ENCODE peak calls at places on chromosome 1, in eight cellular contexts. K is HFF-Myc, E is fibroblast of mammary gland, G is endothelial cell, U is RWPE1, T is GM20000, Z is tibial nerve, A is A549. Y is an unnamed sample.

GRCh38 chr1:38818706-38819439 is 40.7 kb downstream of the RRAGC start:
- DNase-seq in K (no peak), E (no peak), G (peak; percentile 40), U (no peak), T (no peak), Z (no peak), A (no peak), Y (no peak)

GRCh38 chr1:19424651-19425570 is 60.4 kb downstream of the CAPZB start:
- DNase-seq in K (no peak), E (no peak), G (no peak), U (no peak), T (no peak), Z (no peak), A (no peak), Y (no peak)

GRCh38 chr1:173024543-173024942 is 26.2 kb downstream of the TNFSF18 start:
- DNase-seq in K (no peak), E (no peak), G (no peak), U (no peak), T (no peak), Z (no peak), A (no peak), Y (no peak)

GRCh38 chr1:92804721-92805169 is 19.8 kb upstream of the EVI5 start:
- DNase-seq in K (peak; percentile 92), E (peak; percentile 87), G (peak; percentile 16), U (peak; percentile 80), T (peak; percentile 45), Z (no peak), A (peak; percentile 58), Y (peak; percentile 41)

GRCh38 chr1:167477962-167478361 is 40.4 kb downstream of the CD247 start:
- DNase-seq in K (no peak), E (no peak), G (no peak), U (no peak), T (no peak), Z (no peak), A (no peak), Y (no peak)

GRCh38 chr1:178818416-178818815 is 52.5 kb downstream of the ANGPTL1 start:
- DNase-seq in K (no peak), E (peak; percentile 15), G (no peak), U (no peak), T (no peak), Z (no peak), A (no peak), Y (no peak)

GRCh38 chr1:71621785-71622184 is 541.0 kb upstream of the ZRANB2 start:
- DNase-seq in K (no peak), E (peak; percentile 91), G (no peak), U (peak; percentile 25), T (no peak), Z (no peak), A (no peak), Y (no peak)

GRCh38 chr1:30473920-30474817 is 249.2 kb downstream of the MATN1 start:
- DNase-seq in K (peak; percentile 21), E (no peak), G (no peak), U (no peak), T (no peak), Z (no peak), A (no peak), Y (no peak)

GRCh38 chr1:154206212-154206611 is at the start of gene CFAP141:
- DNase-seq in K (no peak), E (no peak), G (no peak), U (peak; percentile 71), T (no peak), Z (no peak), A (no peak), Y (no peak)

GRCh38 chr1:211331011-211331709 is 4.5 kb downstream of the TRAF5 start:
- DNase-seq in K (no peak), E (peak; percentile 62), G (no peak), U (no peak), T (no peak), Z (no peak), A (no peak), Y (no peak)

GRCh38 chr1:207691814-207692213 is 46.9 kb downstream of the CR1L start:
- DNase-seq in K (no peak), E (peak; percentile 14), G (no peak), U (no peak), T (no peak), Z (no peak), A (no peak), Y (no peak)

GRCh38 chr1:61435226-61435625 is 289.7 kb downstream of the TM2D1 start:
- DNase-seq in K (no peak), E (no peak), G (no peak), U (no peak), T (no peak), Z (no peak), A (no peak), Y (no peak)

GRCh38 chr1:61436491-61437120 is 288.3 kb downstream of the TM2D1 start:
- DNase-seq in K (no peak), E (no peak), G (no peak), U (no peak), T (no peak), Z (no peak), A (no peak), Y (no peak)

GRCh38 chr1:61433646-61434045 is 291.3 kb downstream of the TM2D1 start:
- DNase-seq in K (no peak), E (no peak), G (no peak), U (no peak), T (no peak), Z (no peak), A (no peak), Y (no peak)

GRCh38 chr1:61434276-61434675 is 290.7 kb downstream of the TM2D1 start:
- DNase-seq in K (no peak), E (no peak), G (no peak), U (peak; percentile 68), T (no peak), Z (no peak), A (no peak), Y (no peak)

GRCh38 chr1:61436016-61436415 is 288.9 kb downstream of the TM2D1 start:
- DNase-seq in K (no peak), E (no peak), G (no peak), U (no peak), T (no peak), Z (no peak), A (no peak), Y (no peak)
- TF ChIP-seq CTCF in K (no peak), E (no peak), G (no peak), U (no peak), T (no peak), Z (no peak), A (no peak), Y (no peak)

GRCh38 chr1:203272633-203273205 is 32.6 kb upstream of the BTG2 start:
- DNase-seq in K (no peak), E (no peak), G (no peak), U (no peak), T (no peak), Z (no peak), A (no peak), Y (no peak)
- TF ChIP-seq CTCF in K (no peak), E (no peak), G (no peak), U (no peak), T (no peak), Z (no peak), A (no peak), Y (no peak)

GRCh38 chr1:3852711-3853498 is 4.1 kb downstream of the CEP104 start:
- DNase-seq in K (no peak), E (no peak), G (no peak), U (no peak), T (no peak), Z (no peak), A (no peak), Y (no peak)

GRCh38 chr1:3858231-3858981 is 1.1 kb downstream of the DFFB start:
- DNase-seq in K (peak; percentile 10), E (peak; percentile 28), G (peak; percentile 18), U (peak; percentile 20), T (no peak), Z (no peak), A (no peak), Y (no peak)

GRCh38 chr1:3857791-3858129 is 484 bp downstream of the DFFB start:
- DNase-seq in K (no peak), E (no peak), G (no peak), U (no peak), T (no peak), Z (no peak), A (no peak), Y (no peak)

GRCh38 chr1:3852091-3852490 is 4.9 kb downstream of the CEP104 start:
- DNase-seq in K (no peak), E (no peak), G (no peak), U (no peak), T (no peak), Z (no peak), A (no peak), Y (no peak)

DNA sequence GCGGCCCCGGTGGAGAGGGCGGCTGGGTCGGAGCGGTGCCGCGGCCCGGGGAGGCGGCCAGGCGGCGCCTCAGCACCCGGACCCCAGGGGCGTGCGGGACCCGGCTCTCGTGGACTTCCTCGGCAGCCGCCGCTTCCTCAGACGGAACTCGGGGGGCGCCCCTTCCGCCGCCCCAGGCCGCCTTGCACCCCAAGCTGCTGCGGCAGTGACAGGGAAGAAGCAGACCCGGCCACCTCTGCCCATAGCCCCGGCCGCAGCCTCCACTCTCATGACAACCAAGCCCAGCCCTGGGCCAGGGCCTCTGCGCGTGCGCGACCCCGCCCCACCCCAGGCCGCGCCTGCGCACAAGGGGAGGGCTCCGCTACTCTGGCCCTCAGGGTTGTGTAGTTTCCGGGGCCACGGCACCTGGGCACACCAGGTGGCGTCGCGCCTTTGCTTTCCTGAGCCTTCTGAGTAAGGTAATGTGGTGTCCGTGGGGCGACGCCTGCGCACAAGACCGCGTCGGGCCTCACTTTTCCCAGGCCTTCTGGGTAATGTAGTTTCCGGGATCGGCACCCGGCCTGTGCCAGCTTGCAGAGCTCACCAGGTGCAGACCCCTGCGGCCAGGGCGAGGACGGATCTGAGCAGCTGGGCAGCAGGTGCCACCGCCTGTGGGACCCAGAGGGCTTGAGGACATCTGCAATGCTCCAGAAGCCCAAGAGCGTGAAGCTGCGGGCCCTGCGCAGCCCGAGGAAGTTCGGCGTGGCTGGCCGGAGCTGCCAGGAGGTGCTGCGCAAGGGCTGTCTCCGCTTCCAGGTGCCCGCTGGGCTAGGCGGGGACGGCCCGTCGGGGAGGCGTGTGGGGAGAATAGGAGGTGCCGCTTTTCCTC is at the start of the genes CEP104 and DFFB:
- DNase-seq in K (peak; percentile 46), E (peak; percentile 69), G (peak; percentile 94), U (peak; percentile 99), T (peak; percentile 100), Z (peak; percentile 75), A (peak; percentile 96), Y (peak; percentile 100)
- TF ChIP-seq CTCF in K (no peak), E (no peak), G (no peak), U (peak; percentile 54), T (peak; percentile 48), Z (peak; percentile 12), A (peak; percentile 36), Y (peak; percentile 67)

GRCh38 chr1:32893198-32894018 is 7.1 kb downstream of the HPCA start:
- DNase-seq in K (no peak), E (peak; percentile 14), G (no peak), U (peak; percentile 26), T (no peak), Z (no peak), A (peak; percentile 41), Y (no peak)
- TF ChIP-seq CTCF in K (no peak), E (no peak), G (peak; percentile 66), U (peak; percentile 46), T (no peak), Z (no peak), A (peak; percentile 40), Y (no peak)

GRCh38 chr1:165871311-165872067 is 44.1 kb downstream of the UCK2 start:
- DNase-seq in K (no peak), E (peak; percentile 53), G (peak; percentile 31), U (no peak), T (peak; percentile 47), Z (no peak), A (no peak), Y (peak; percentile 45)
- TF ChIP-seq CTCF in K (peak; percentile 25), E (peak; percentile 17), G (peak; percentile 24), U (no peak), T (peak; percentile 40), Z (no peak), A (peak; percentile 32), Y (peak; percentile 63)